ENCODE peak calls at places on chromosomes 4 and X, in six cellular contexts. One of them, this sample, is unnamed.

GRCh38 chrX:108091878-108092291 is 307 bp downstream of the ATG4A start:
- DNase-seq in mesenchymal stem cell: peak
- DNase-seq in neuronal stem cell: no peak
- DNase-seq in IMR-90: no peak
- DNase-seq in trophoblast cell: peak
- DNase-seq in H1: no peak
- DNase-seq in this sample: no peak

GRCh38 chr4:150591284-150591874 is 9.4 kb downstream of the MAB21L2 start:
- DNase-seq in mesenchymal stem cell: peak
- DNase-seq in neuronal stem cell: peak
- DNase-seq in IMR-90: no peak
- DNase-seq in trophoblast cell: peak
- DNase-seq in H1: peak
- DNase-seq in this sample: peak

GRCh38 chrX:29155286-29155685 is 568.0 kb downstream of the IL1RAPL1 start:
- DNase-seq in mesenchymal stem cell: no peak
- DNase-seq in neuronal stem cell: no peak
- DNase-seq in IMR-90: no peak
- DNase-seq in trophoblast cell: no peak
- DNase-seq in H1: no peak
- DNase-seq in this sample: no peak

GRCh38 chr4:173405840-173406606 is 7.1 kb upstream of the SCRG1 start:
- DNase-seq in mesenchymal stem cell: no peak
- DNase-seq in neuronal stem cell: no peak
- DNase-seq in IMR-90: no peak
- DNase-seq in trophoblast cell: no peak
- DNase-seq in H1: no peak
- DNase-seq in this sample: no peak

GRCh38 chr4:107314156-107314555 is 278.0 kb upstream of the DKK2 start:
- DNase-seq in mesenchymal stem cell: no peak
- DNase-seq in neuronal stem cell: no peak
- DNase-seq in IMR-90: no peak
- DNase-seq in trophoblast cell: no peak
- DNase-seq in H1: no peak
- DNase-seq in this sample: no peak

GRCh38 chr4:166174717-166175510 is 301.9 kb downstream of the TLL1 start:
- DNase-seq in mesenchymal stem cell: peak
- DNase-seq in neuronal stem cell: no peak
- DNase-seq in IMR-90: no peak
- DNase-seq in trophoblast cell: no peak
- DNase-seq in H1: no peak
- DNase-seq in this sample: no peak

GRCh38 chr4:141416677-141417363 is 196.1 kb downstream of the ZNF330 start:
- DNase-seq in mesenchymal stem cell: no peak
- DNase-seq in neuronal stem cell: no peak
- DNase-seq in IMR-90: peak
- DNase-seq in trophoblast cell: no peak
- DNase-seq in H1: no peak
- DNase-seq in this sample: no peak

GRCh38 chr4:39664828-39665731 is 26.4 kb upstream of the SMIM14 start:
- DNase-seq in mesenchymal stem cell: peak
- DNase-seq in neuronal stem cell: no peak
- DNase-seq in IMR-90: peak
- DNase-seq in trophoblast cell: no peak
- DNase-seq in H1: no peak
- DNase-seq in this sample: no peak

GRCh38 chr4:1347410-1347864 is 429 bp downstream of the UVSSA start:
- DNase-seq in mesenchymal stem cell: peak
- DNase-seq in neuronal stem cell: peak
- DNase-seq in IMR-90: peak
- DNase-seq in trophoblast cell: peak
- DNase-seq in H1: peak
- DNase-seq in this sample: peak

GRCh38 chr4:112082954-112083586 is 62.2 kb upstream of the FAM241A start:
- DNase-seq in mesenchymal stem cell: peak
- DNase-seq in neuronal stem cell: no peak
- DNase-seq in IMR-90: peak
- DNase-seq in trophoblast cell: no peak
- DNase-seq in H1: no peak
- DNase-seq in this sample: no peak

GRCh38 chr4:153808175-153808574 is 19.3 kb upstream of the SFRP2 start:
- DNase-seq in mesenchymal stem cell: peak
- DNase-seq in neuronal stem cell: no peak
- DNase-seq in IMR-90: no peak
- DNase-seq in trophoblast cell: no peak
- DNase-seq in H1: no peak
- DNase-seq in this sample: no peak

GRCh38 chr4:7539659-7540058 is 104.9 kb upstream of the PSAPL1 start:
- DNase-seq in mesenchymal stem cell: no peak
- DNase-seq in neuronal stem cell: no peak
- DNase-seq in IMR-90: no peak
- DNase-seq in trophoblast cell: no peak
- DNase-seq in H1: no peak
- DNase-seq in this sample: peak

GRCh38 chr4:133148690-133149363 is at the start of gene PCDH10:
- DNase-seq in mesenchymal stem cell: peak
- DNase-seq in neuronal stem cell: peak
- DNase-seq in IMR-90: peak
- DNase-seq in trophoblast cell: peak
- DNase-seq in H1: peak
- DNase-seq in this sample: peak

GRCh38 chrX:69759921-69760625 is 144.2 kb downstream of the EDA start:
- DNase-seq in mesenchymal stem cell: no peak
- DNase-seq in neuronal stem cell: no peak
- DNase-seq in IMR-90: no peak
- DNase-seq in trophoblast cell: no peak
- DNase-seq in H1: no peak
- DNase-seq in this sample: no peak

GRCh38 chr4:83556006-83556712 is 20.3 kb downstream of the GPAT3 start:
- DNase-seq in mesenchymal stem cell: peak
- DNase-seq in neuronal stem cell: no peak
- DNase-seq in IMR-90: no peak
- DNase-seq in trophoblast cell: no peak
- DNase-seq in H1: no peak
- DNase-seq in this sample: no peak

GRCh38 chrX:65551489-65552339 is 17.1 kb upstream of the LAS1L start:
- DNase-seq in mesenchymal stem cell: no peak
- DNase-seq in neuronal stem cell: no peak
- DNase-seq in IMR-90: no peak
- DNase-seq in trophoblast cell: no peak
- DNase-seq in H1: no peak
- DNase-seq in this sample: no peak

GRCh38 chr4:94453534-94453963 is 1.8 kb downstream of the PDLIM5 start:
- DNase-seq in mesenchymal stem cell: peak
- DNase-seq in neuronal stem cell: no peak
- DNase-seq in IMR-90: no peak
- DNase-seq in trophoblast cell: no peak
- DNase-seq in H1: no peak
- DNase-seq in this sample: no peak

GRCh38 chr4:11039494-11040142 is 355.1 kb upstream of the CLNK start:
- DNase-seq in mesenchymal stem cell: no peak
- DNase-seq in neuronal stem cell: no peak
- DNase-seq in IMR-90: no peak
- DNase-seq in trophoblast cell: no peak
- DNase-seq in H1: no peak
- DNase-seq in this sample: no peak

GRCh38 chrX:20397587-20397986 is 130.9 kb upstream of the RPS6KA3 start:
- DNase-seq in mesenchymal stem cell: no peak
- DNase-seq in neuronal stem cell: peak
- DNase-seq in IMR-90: no peak
- DNase-seq in trophoblast cell: no peak
- DNase-seq in H1: no peak
- DNase-seq in this sample: no peak

GRCh38 chr4:1463927-1464540 is 57.8 kb upstream of the NKX1-1 start:
- DNase-seq in mesenchymal stem cell: no peak
- DNase-seq in neuronal stem cell: no peak
- DNase-seq in IMR-90: no peak
- DNase-seq in trophoblast cell: no peak
- DNase-seq in H1: no peak
- DNase-seq in this sample: no peak

GRCh38 chr4:58216461-58216860 is 1106.3 kb upstream of the IGFBP7 start:
- DNase-seq in mesenchymal stem cell: no peak
- DNase-seq in neuronal stem cell: no peak
- DNase-seq in IMR-90: no peak
- DNase-seq in trophoblast cell: no peak
- DNase-seq in H1: no peak
- DNase-seq in this sample: no peak

GRCh38 chr4:126572264-126572663 is 1060.5 kb upstream of the INTU start:
- DNase-seq in mesenchymal stem cell: no peak
- DNase-seq in neuronal stem cell: no peak
- DNase-seq in IMR-90: no peak
- DNase-seq in trophoblast cell: no peak
- DNase-seq in H1: no peak
- DNase-seq in this sample: no peak

GRCh38 chr4:159268607-159269006 is 165.7 kb downstream of the RAPGEF2 start:
- DNase-seq in mesenchymal stem cell: no peak
- DNase-seq in neuronal stem cell: no peak
- DNase-seq in IMR-90: no peak
- DNase-seq in trophoblast cell: no peak
- DNase-seq in H1: no peak
- DNase-seq in this sample: no peak

GRCh38 chr4:56234098-56234497 is 153.2 kb downstream of the AASDH start:
- DNase-seq in mesenchymal stem cell: no peak
- DNase-seq in neuronal stem cell: no peak
- DNase-seq in IMR-90: no peak
- DNase-seq in trophoblast cell: no peak
- DNase-seq in H1: no peak
- DNase-seq in this sample: no peak

GRCh38 chrX:131675596-131676194 is 131.8 kb downstream of the OR13H1 start:
- DNase-seq in mesenchymal stem cell: peak
- DNase-seq in neuronal stem cell: peak
- DNase-seq in IMR-90: peak
- DNase-seq in trophoblast cell: no peak
- DNase-seq in H1: no peak
- DNase-seq in this sample: peak

GRCh38 chr4:152983221-152983620 is 47.1 kb downstream of the FHDC1 start:
- DNase-seq in mesenchymal stem cell: no peak
- DNase-seq in neuronal stem cell: no peak
- DNase-seq in IMR-90: no peak
- DNase-seq in trophoblast cell: peak
- DNase-seq in H1: no peak
- DNase-seq in this sample: peak

GRCh38 chr4:24763631-24764302 is 31.6 kb upstream of the SOD3 start:
- DNase-seq in mesenchymal stem cell: no peak
- DNase-seq in neuronal stem cell: no peak
- DNase-seq in IMR-90: peak
- DNase-seq in trophoblast cell: peak
- DNase-seq in H1: no peak
- DNase-seq in this sample: no peak

DNA sequence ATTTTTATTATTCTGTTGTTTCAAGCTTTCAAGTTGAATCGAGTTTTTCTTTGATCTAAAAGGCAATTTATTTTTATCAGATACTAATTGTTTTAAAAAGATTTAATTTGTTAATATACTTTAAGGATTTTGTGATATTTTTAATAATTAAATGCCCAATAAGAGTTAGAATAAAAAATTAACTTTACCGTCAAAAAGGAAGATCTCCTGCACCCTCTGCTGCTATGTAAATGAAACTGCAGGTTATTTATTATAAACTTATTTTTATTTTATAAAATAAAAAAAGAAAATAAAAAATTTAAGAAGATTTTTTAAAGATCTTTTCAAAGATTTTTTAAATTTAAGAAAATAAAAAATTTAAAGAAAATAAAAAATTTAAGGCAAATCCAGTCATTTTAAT is 166.1 kb downstream of the CCSER1 start:
- DNase-seq in mesenchymal stem cell: peak
- DNase-seq in neuronal stem cell: no peak
- DNase-seq in IMR-90: peak
- DNase-seq in trophoblast cell: no peak
- DNase-seq in H1: no peak
- DNase-seq in this sample: no peak
- H3K14ac ChIP-seq in mesenchymal stem cell: no peak
- H3K14ac ChIP-seq in neuronal stem cell: no peak
- H3K14ac ChIP-seq in IMR-90: no peak
- H3K14ac ChIP-seq in trophoblast cell: no peak
- H3K14ac ChIP-seq in H1: no peak
- H3K14ac ChIP-seq in this sample: no peak

GRCh38 chr4:28788929-28789490 is 1928.4 kb downstream of the STIM2 start:
- DNase-seq in mesenchymal stem cell: no peak
- DNase-seq in neuronal stem cell: no peak
- DNase-seq in IMR-90: no peak
- DNase-seq in trophoblast cell: no peak
- DNase-seq in H1: no peak
- DNase-seq in this sample: no peak

GRCh38 chr4:28787947-28788346 is 1927.3 kb downstream of the STIM2 start:
- DNase-seq in mesenchymal stem cell: no peak
- DNase-seq in neuronal stem cell: no peak
- DNase-seq in IMR-90: no peak
- DNase-seq in trophoblast cell: no peak
- DNase-seq in H1: no peak
- DNase-seq in this sample: no peak

GRCh38 chr4:28784188-28784587 is 1923.5 kb downstream of the STIM2 start:
- DNase-seq in mesenchymal stem cell: no peak
- DNase-seq in neuronal stem cell: no peak
- DNase-seq in IMR-90: no peak
- DNase-seq in trophoblast cell: no peak
- DNase-seq in H1: no peak
- DNase-seq in this sample: no peak
- H3K14ac ChIP-seq in mesenchymal stem cell: no peak
- H3K14ac ChIP-seq in neuronal stem cell: no peak
- H3K14ac ChIP-seq in IMR-90: no peak
- H3K14ac ChIP-seq in trophoblast cell: no peak
- H3K14ac ChIP-seq in H1: no peak
- H3K14ac ChIP-seq in this sample: no peak

GRCh38 chrX:120001787-120002186 is 58.2 kb upstream of the NKAP start:
- DNase-seq in mesenchymal stem cell: no peak
- DNase-seq in neuronal stem cell: no peak
- DNase-seq in IMR-90: no peak
- DNase-seq in trophoblast cell: no peak
- DNase-seq in H1: no peak
- DNase-seq in this sample: peak
- H3K14ac ChIP-seq in mesenchymal stem cell: no peak
- H3K14ac ChIP-seq in neuronal stem cell: no peak
- H3K14ac ChIP-seq in IMR-90: no peak
- H3K14ac ChIP-seq in trophoblast cell: no peak
- H3K14ac ChIP-seq in H1: no peak
- H3K14ac ChIP-seq in this sample: no peak

DNA sequence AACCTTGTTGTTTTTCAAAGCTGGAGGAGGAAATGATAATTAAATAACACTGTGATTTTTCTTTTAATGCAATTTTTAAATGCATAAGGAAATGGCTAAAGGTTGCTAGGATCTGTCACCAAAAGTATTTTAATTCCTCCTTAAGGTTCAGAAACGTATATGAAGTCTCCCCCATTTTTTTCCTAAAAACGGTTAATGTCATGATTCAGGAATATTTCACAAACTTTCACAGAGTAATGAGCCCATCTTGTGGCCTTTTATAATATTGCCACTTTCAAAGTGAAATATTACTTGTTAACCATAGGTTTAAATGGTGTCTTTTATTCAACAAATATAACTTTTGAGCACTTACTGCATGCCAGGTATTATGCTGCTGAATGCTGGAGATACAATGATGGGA is 99.5 kb upstream of the USP38 start:
- DNase-seq in mesenchymal stem cell: no peak
- DNase-seq in neuronal stem cell: no peak
- DNase-seq in IMR-90: peak
- DNase-seq in trophoblast cell: no peak
- DNase-seq in H1: no peak
- DNase-seq in this sample: no peak
- H3K14ac ChIP-seq in mesenchymal stem cell: no peak
- H3K14ac ChIP-seq in neuronal stem cell: no peak
- H3K14ac ChIP-seq in IMR-90: no peak
- H3K14ac ChIP-seq in trophoblast cell: no peak
- H3K14ac ChIP-seq in H1: no peak
- H3K14ac ChIP-seq in this sample: no peak

This sample was measured in H9.